ENCODE peak calls at places on chromosomes 16 and 17, in ten cellular contexts. F, W, E, H, I, C, K, X, T and G are unnamed samples.

GRCh38 chr16:81624718-81625543 is 154.2 kb upstream of the PLCG2 start:
- DNase-seq in F (no peak), W (no peak), E (no peak), H (no peak), I (no peak), C (no peak), K (no peak), X (peak), T (no peak), G (no peak)

GRCh38 chr16:50209548-50210265 is 56.6 kb downstream of the TENT4B start:
- DNase-seq in F (no peak), W (no peak), E (no peak), H (no peak), I (no peak), C (no peak), K (no peak), X (no peak), T (no peak), G (no peak)

GRCh38 chr17:75773121-75773807 is 8.3 kb upstream of the GALK1 start:
- DNase-seq in F (no peak), W (no peak), E (no peak), H (no peak), I (no peak), C (no peak), K (no peak), X (no peak), T (no peak), G (no peak)

GRCh38 chr16:65832679-65833078 is 533.8 kb upstream of the CDH5 start:
- DNase-seq in F (no peak), W (no peak), E (no peak), H (no peak), I (no peak), C (no peak), K (no peak), X (no peak), T (no peak), G (no peak)

GRCh38 chr16:87415441-87415840 is 23.3 kb downstream of the MAP1LC3B start:
- DNase-seq in F (no peak), W (no peak), E (no peak), H (peak), I (no peak), C (no peak), K (no peak), X (no peak), T (no peak), G (no peak)

GRCh38 chr16:52407778-52408177 is 139.2 kb downstream of the TOX3 start:
- DNase-seq in F (no peak), W (no peak), E (no peak), H (no peak), I (no peak), C (no peak), K (no peak), X (no peak), T (no peak), G (no peak)

GRCh38 chr17:28476076-28476475 is 2.6 kb downstream of the SLC13A2 start:
- DNase-seq in F (no peak), W (no peak), E (no peak), H (no peak), I (no peak), C (no peak), K (no peak), X (no peak), T (no peak), G (no peak)

GRCh38 chr16:1912215-1912543 is 6.0 kb downstream of the HS3ST6 start:
- DNase-seq in F (no peak), W (no peak), E (no peak), H (no peak), I (no peak), C (no peak), K (no peak), X (no peak), T (no peak), G (no peak)

GRCh38 chr16:88063201-88063773 is 112.1 kb downstream of the BANP start:
- DNase-seq in F (peak), W (no peak), E (no peak), H (no peak), I (no peak), C (no peak), K (peak), X (peak), T (no peak), G (no peak)

GRCh38 chr16:57588821-57589220 is 39.6 kb upstream of the ADGRG1 start:
- DNase-seq in F (no peak), W (no peak), E (no peak), H (no peak), I (no peak), C (no peak), K (no peak), X (no peak), T (no peak), G (no peak)

GRCh38 chr16:23711785-23712184 is 1.2 kb downstream of the ERN2 start:
- DNase-seq in F (no peak), W (no peak), E (no peak), H (no peak), I (no peak), C (no peak), K (no peak), X (no peak), T (no peak), G (no peak)

GRCh38 chr17:76848670-76849069 is 19.5 kb upstream of the MGAT5B start:
- DNase-seq in F (no peak), W (no peak), E (no peak), H (no peak), I (no peak), C (no peak), K (no peak), X (no peak), T (no peak), G (no peak)

GRCh38 chr17:36750316-36750885 is 149.0 kb downstream of the MRM1 start:
- DNase-seq in F (no peak), W (no peak), E (no peak), H (no peak), I (no peak), C (no peak), K (no peak), X (no peak), T (no peak), G (no peak)